ENCODE peak calls at places on chromosomes 1 and 21, in ten cellular contexts. K is H9; N is H7; J is activated gamma-delta T cell; S is aorta; I is activated naive CD4-positive, alpha-beta T cell treated with anti-CD3 and anti-CD28 coated beads, Interleukin-2, amount 50 U/mL, for 16 hours; P is ELR; V is Right ventricle myocardium superior; T is HT1080; B is NCI-H1105. L is an unnamed sample.
A peak's percentile ranks its signal among the peaks of the same experiment; 100 is the strongest.

GRCh38 chr1:96370752-96371151 is 350.8 kb upstream of the PTBP2 start:
- DNase-seq in K (no peak), N (no peak), J (no peak), S (no peak), I (no peak), P (peak; percentile 94), V (no peak), T (peak; percentile 88), B (no peak), L (peak; percentile 93)

GRCh38 chr1:37831809-37832208 is 23.8 kb upstream of the YRDC start:
- DNase-seq in K (no peak), N (no peak), J (no peak), S (no peak), I (no peak), P (no peak), V (no peak), T (no peak), B (no peak), L (no peak)

GRCh38 chr21:34687065-34687464 is 18.3 kb downstream of the CLIC6 start:
- DNase-seq in K (no peak), N (no peak), J (no peak), S (no peak), I (no peak), P (no peak), V (no peak), T (no peak), B (no peak), L (no peak)

GRCh38 chr1:150572918-150573647 is 6.3 kb downstream of the MCL1 start:
- DNase-seq in K (peak; percentile 41), N (no peak), J (no peak), S (no peak), I (no peak), P (peak; percentile 40), V (no peak), T (peak; percentile 45), B (no peak), L (peak; percentile 35)

GRCh38 chr1:167935252-167936067 is 1.0 kb upstream of the DCAF6 start:
- DNase-seq in K (no peak), N (peak; percentile 33), J (no peak), S (no peak), I (peak; percentile 25), P (peak; percentile 58), V (peak; percentile 37), T (peak; percentile 54), B (no peak), L (peak; percentile 37)

GRCh38 chr1:186620951-186621350 is 59.3 kb downstream of the PTGS2 start:
- DNase-seq in K (no peak), N (no peak), J (no peak), S (no peak), I (no peak), P (peak; percentile 64), V (no peak), T (peak; percentile 67), B (no peak), L (peak; percentile 99)

GRCh38 chr1:66687333-66687732 is 64.9 kb upstream of the DYNLT5 start:
- DNase-seq in K (no peak), N (no peak), J (no peak), S (no peak), I (no peak), P (no peak), V (no peak), T (no peak), B (no peak), L (no peak)

GRCh38 chr1:228228601-228229074 is 20.8 kb downstream of the OBSCN start:
- DNase-seq in K (no peak), N (no peak), J (no peak), S (no peak), I (no peak), P (peak; percentile 96), V (no peak), T (peak; percentile 87), B (no peak), L (peak; percentile 88)

GRCh38 chr1:229139320-229139719 is 131.6 kb upstream of the RAB4A start:
- DNase-seq in K (no peak), N (no peak), J (no peak), S (no peak), I (peak; percentile 15), P (no peak), V (no peak), T (no peak), B (no peak), L (no peak)

GRCh38 chr1:169360415-169360814 is 7.2 kb downstream of the NME7 start:
- DNase-seq in K (no peak), N (no peak), J (no peak), S (no peak), I (no peak), P (no peak), V (no peak), T (no peak), B (no peak), L (no peak)

GRCh38 chr1:172670316-172670715 is 11.4 kb downstream of the FASLG start:
- DNase-seq in K (no peak), N (no peak), J (no peak), S (no peak), I (no peak), P (no peak), V (no peak), T (no peak), B (no peak), L (no peak)

GRCh38 chr21:14321042-14321441 is 61.9 kb downstream of the HSPA13 start:
- DNase-seq in K (no peak), N (no peak), J (no peak), S (no peak), I (no peak), P (peak; percentile 46), V (no peak), T (peak; percentile 54), B (no peak), L (peak; percentile 3)

GRCh38 chr1:57133686-57134085 is 167.9 kb upstream of the C8B start:
- DNase-seq in K (no peak), N (no peak), J (no peak), S (no peak), I (no peak), P (no peak), V (no peak), T (no peak), B (no peak), L (no peak)

GRCh38 chr1:112544753-112545152 is 36.0 kb downstream of the WNT2B start:
- DNase-seq in K (no peak), N (no peak), J (no peak), S (no peak), I (no peak), P (peak; percentile 63), V (no peak), T (no peak), B (no peak), L (peak; percentile 60)

L was measured in AG10803.